ENCODE peak calls at places on chromosome 9, in seven cellular contexts. One of them, this sample, is unnamed.
A peak's percentile ranks its signal among the peaks of the same experiment; 100 is the strongest.

GRCh38 chr9:134125413-134126095 is 10.3 kb upstream of the WDR5 start:
- DNase-seq in BJ: no peak
- DNase-seq in AG09309: no peak
- DNase-seq in H7: peak; percentile 37
- DNase-seq in IMR-90: no peak
- DNase-seq in right atrium auricular region: no peak
- DNase-seq in CD8-positive, alpha-beta memory T cell: no peak
- DNase-seq in this sample: no peak

GRCh38 chr9:95506692-95507455 is 9.9 kb downstream of the PTCH1 start:
- DNase-seq in BJ: no peak
- DNase-seq in AG09309: no peak
- DNase-seq in H7: peak; percentile 74
- DNase-seq in IMR-90: peak; percentile 58
- DNase-seq in right atrium auricular region: no peak
- DNase-seq in CD8-positive, alpha-beta memory T cell: peak; percentile 60
- DNase-seq in this sample: no peak

GRCh38 chr9:99660191-99660636 is 161.5 kb upstream of the NR4A3 start:
- DNase-seq in BJ: no peak
- DNase-seq in AG09309: no peak
- DNase-seq in H7: no peak
- DNase-seq in IMR-90: no peak
- DNase-seq in right atrium auricular region: no peak
- DNase-seq in CD8-positive, alpha-beta memory T cell: no peak
- DNase-seq in this sample: no peak

GRCh38 chr9:135887585-135888050 is 19.7 kb downstream of the CAMSAP1 start:
- DNase-seq in BJ: no peak
- DNase-seq in AG09309: no peak
- DNase-seq in H7: peak; percentile 82
- DNase-seq in IMR-90: no peak
- DNase-seq in right atrium auricular region: no peak
- DNase-seq in CD8-positive, alpha-beta memory T cell: peak; percentile 62
- DNase-seq in this sample: no peak

GRCh38 chr9:119289740-119290139 is 79.5 kb downstream of the BRINP1 start:
- DNase-seq in BJ: no peak
- DNase-seq in AG09309: no peak
- DNase-seq in H7: peak; percentile 33
- DNase-seq in IMR-90: no peak
- DNase-seq in right atrium auricular region: peak; percentile 71
- DNase-seq in CD8-positive, alpha-beta memory T cell: no peak
- DNase-seq in this sample: no peak

GRCh38 chr9:133031130-133031422 is 279 bp downstream of the GTF3C5 start:
- DNase-seq in BJ: no peak
- DNase-seq in AG09309: no peak
- DNase-seq in H7: no peak
- DNase-seq in IMR-90: no peak
- DNase-seq in right atrium auricular region: no peak
- DNase-seq in CD8-positive, alpha-beta memory T cell: no peak
- DNase-seq in this sample: no peak

GRCh38 chr9:95100071-95100627 is 217.4 kb downstream of the FANCC start:
- DNase-seq in BJ: no peak
- DNase-seq in AG09309: no peak
- DNase-seq in H7: no peak
- DNase-seq in IMR-90: peak; percentile 53
- DNase-seq in right atrium auricular region: no peak
- DNase-seq in CD8-positive, alpha-beta memory T cell: no peak
- DNase-seq in this sample: no peak

GRCh38 chr9:104025109-104025508 is 69.0 kb upstream of the SMC2 start:
- DNase-seq in BJ: no peak
- DNase-seq in AG09309: no peak
- DNase-seq in H7: no peak
- DNase-seq in IMR-90: no peak
- DNase-seq in right atrium auricular region: no peak
- DNase-seq in CD8-positive, alpha-beta memory T cell: no peak
- DNase-seq in this sample: no peak

GRCh38 chr9:27272103-27272502 is 24.8 kb downstream of the EQTN start:
- DNase-seq in BJ: no peak
- DNase-seq in AG09309: no peak
- DNase-seq in H7: no peak
- DNase-seq in IMR-90: no peak
- DNase-seq in right atrium auricular region: no peak
- DNase-seq in CD8-positive, alpha-beta memory T cell: no peak
- DNase-seq in this sample: no peak

GRCh38 chr9:136283291-136284235 is 20.3 kb downstream of the CCDC187 start:
- DNase-seq in BJ: no peak
- DNase-seq in AG09309: peak; percentile 11
- DNase-seq in H7: peak; percentile 98
- DNase-seq in IMR-90: peak; percentile 52
- DNase-seq in right atrium auricular region: peak; percentile 77
- DNase-seq in CD8-positive, alpha-beta memory T cell: peak; percentile 73
- DNase-seq in this sample: peak; percentile 11

GRCh38 chr9:8351431-8351830 is 551.9 kb upstream of the DMAC1 start:
- DNase-seq in BJ: no peak
- DNase-seq in AG09309: no peak
- DNase-seq in H7: no peak
- DNase-seq in IMR-90: no peak
- DNase-seq in right atrium auricular region: no peak
- DNase-seq in CD8-positive, alpha-beta memory T cell: no peak
- DNase-seq in this sample: no peak

GRCh38 chr9:74742792-74743389 is 144.8 kb downstream of the TRPM6 start:
- DNase-seq in BJ: no peak
- DNase-seq in AG09309: no peak
- DNase-seq in H7: no peak
- DNase-seq in IMR-90: peak; percentile 24
- DNase-seq in right atrium auricular region: no peak
- DNase-seq in CD8-positive, alpha-beta memory T cell: no peak
- DNase-seq in this sample: peak; percentile 4

GRCh38 chr9:107989544-107989943 is 500.0 kb upstream of the KLF4 start:
- DNase-seq in BJ: no peak
- DNase-seq in AG09309: peak; percentile 73
- DNase-seq in H7: no peak
- DNase-seq in IMR-90: peak; percentile 5
- DNase-seq in right atrium auricular region: peak; percentile 73
- DNase-seq in CD8-positive, alpha-beta memory T cell: no peak
- DNase-seq in this sample: no peak

GRCh38 chr9:83583151-83584014 is 39.6 kb upstream of the IDNK start:
- DNase-seq in BJ: peak; percentile 10
- DNase-seq in AG09309: no peak
- DNase-seq in H7: peak; percentile 71
- DNase-seq in IMR-90: peak; percentile 59
- DNase-seq in right atrium auricular region: peak; percentile 63
- DNase-seq in CD8-positive, alpha-beta memory T cell: no peak
- DNase-seq in this sample: peak; percentile 35

GRCh38 chr9:35835216-35835604 is 6.2 kb downstream of the TMEM8B start:
- DNase-seq in BJ: no peak
- DNase-seq in AG09309: no peak
- DNase-seq in H7: peak; percentile 81
- DNase-seq in IMR-90: no peak
- DNase-seq in right atrium auricular region: no peak
- DNase-seq in CD8-positive, alpha-beta memory T cell: no peak
- DNase-seq in this sample: no peak

GRCh38 chr9:134562146-134562753 is 79.4 kb upstream of the COL5A1 start:
- DNase-seq in BJ: no peak
- DNase-seq in AG09309: no peak
- DNase-seq in H7: no peak
- DNase-seq in IMR-90: peak; percentile 75
- DNase-seq in right atrium auricular region: no peak
- DNase-seq in CD8-positive, alpha-beta memory T cell: no peak
- DNase-seq in this sample: no peak

GRCh38 chr9:75552941-75553340 is 337.5 kb upstream of the PCSK5 start:
- DNase-seq in BJ: peak; percentile 9
- DNase-seq in AG09309: no peak
- DNase-seq in H7: no peak
- DNase-seq in IMR-90: no peak
- DNase-seq in right atrium auricular region: no peak
- DNase-seq in CD8-positive, alpha-beta memory T cell: no peak
- DNase-seq in this sample: no peak

GRCh38 chr9:18366184-18366583 is 107.8 kb upstream of the ADAMTSL1 start:
- DNase-seq in BJ: no peak
- DNase-seq in AG09309: no peak
- DNase-seq in H7: no peak
- DNase-seq in IMR-90: no peak
- DNase-seq in right atrium auricular region: no peak
- DNase-seq in CD8-positive, alpha-beta memory T cell: no peak
- DNase-seq in this sample: no peak

GRCh38 chr9:88092699-88093359 is 45.4 kb downstream of the SPATA31C2 start:
- DNase-seq in BJ: no peak
- DNase-seq in AG09309: no peak
- DNase-seq in H7: no peak
- DNase-seq in IMR-90: peak; percentile 68
- DNase-seq in right atrium auricular region: peak; percentile 74
- DNase-seq in CD8-positive, alpha-beta memory T cell: no peak
- DNase-seq in this sample: no peak

GRCh38 chr9:105064248-105065118 is 136.5 kb upstream of the ABCA1 start:
- DNase-seq in BJ: peak; percentile 90
- DNase-seq in AG09309: peak; percentile 91
- DNase-seq in H7: peak; percentile 32
- DNase-seq in IMR-90: peak; percentile 97
- DNase-seq in right atrium auricular region: peak; percentile 95
- DNase-seq in CD8-positive, alpha-beta memory T cell: no peak
- DNase-seq in this sample: peak; percentile 78

GRCh38 chr9:16367605-16368424 is 502.7 kb downstream of the BNC2 start:
- DNase-seq in BJ: peak; percentile 53
- DNase-seq in AG09309: peak; percentile 51
- DNase-seq in H7: no peak
- DNase-seq in IMR-90: peak; percentile 80
- DNase-seq in right atrium auricular region: peak; percentile 38
- DNase-seq in CD8-positive, alpha-beta memory T cell: no peak
- DNase-seq in this sample: peak; percentile 36

GRCh38 chr9:69976165-69976564 is 67.5 kb upstream of the MAMDC2 start:
- DNase-seq in BJ: peak; percentile 89
- DNase-seq in AG09309: peak; percentile 67
- DNase-seq in H7: no peak
- DNase-seq in IMR-90: peak; percentile 97
- DNase-seq in right atrium auricular region: no peak
- DNase-seq in CD8-positive, alpha-beta memory T cell: no peak
- DNase-seq in this sample: peak; percentile 94

GRCh38 chr9:83191154-83191553 is 128.2 kb upstream of the RASEF start:
- DNase-seq in BJ: no peak
- DNase-seq in AG09309: no peak
- DNase-seq in H7: no peak
- DNase-seq in IMR-90: no peak
- DNase-seq in right atrium auricular region: no peak
- DNase-seq in CD8-positive, alpha-beta memory T cell: no peak
- DNase-seq in this sample: no peak

GRCh38 chr9:84139296-84140100 is 158.9 kb downstream of the RMI1 start:
- DNase-seq in BJ: no peak
- DNase-seq in AG09309: no peak
- DNase-seq in H7: no peak
- DNase-seq in IMR-90: peak; percentile 12
- DNase-seq in right atrium auricular region: no peak
- DNase-seq in CD8-positive, alpha-beta memory T cell: no peak
- DNase-seq in this sample: peak; percentile 42

GRCh38 chr9:104961238-104961637 is 33.3 kb upstream of the ABCA1 start:
- DNase-seq in BJ: no peak
- DNase-seq in AG09309: no peak
- DNase-seq in H7: peak; percentile 84
- DNase-seq in IMR-90: peak; percentile 83
- DNase-seq in right atrium auricular region: no peak
- DNase-seq in CD8-positive, alpha-beta memory T cell: peak; percentile 55
- DNase-seq in this sample: peak; percentile 80

GRCh38 chr9:4886698-4887097 is 94.0 kb downstream of the RCL1 start:
- DNase-seq in BJ: no peak
- DNase-seq in AG09309: no peak
- DNase-seq in H7: no peak
- DNase-seq in IMR-90: no peak
- DNase-seq in right atrium auricular region: no peak
- DNase-seq in CD8-positive, alpha-beta memory T cell: no peak
- DNase-seq in this sample: no peak

DNA sequence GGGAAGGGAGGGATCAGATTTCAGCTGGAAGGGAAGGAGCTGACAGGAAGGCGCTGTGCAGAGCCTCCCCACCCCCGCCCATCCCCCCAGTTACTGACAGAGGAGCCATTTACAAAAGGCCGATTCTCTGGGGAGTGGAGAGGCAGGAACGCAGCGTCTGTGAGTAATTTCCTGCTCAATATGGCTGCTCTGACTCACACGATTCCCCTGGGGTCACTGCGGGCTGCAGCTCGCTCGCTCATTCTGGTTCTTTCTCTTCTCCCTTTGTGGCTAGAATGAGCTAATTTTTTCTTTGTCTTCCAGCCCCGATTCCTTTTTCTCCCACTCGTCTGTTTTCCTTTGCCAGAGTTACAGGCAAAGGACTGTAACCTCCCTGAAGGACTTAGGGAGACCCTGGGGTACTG is 28.8 kb downstream of the PTPA start:
- DNase-seq in BJ: peak; percentile 96
- DNase-seq in AG09309: peak; percentile 99
- DNase-seq in H7: peak; percentile 94
- DNase-seq in IMR-90: peak; percentile 100
- DNase-seq in right atrium auricular region: peak; percentile 98
- DNase-seq in CD8-positive, alpha-beta memory T cell: peak; percentile 86
- DNase-seq in this sample: peak; percentile 98
- H3K4me3 ChIP-seq in BJ: peak overlapping the region; percentile 52
- H3K4me3 ChIP-seq in AG09309: peak overlapping the region; percentile 47
- H3K4me3 ChIP-seq in H7: peak overlapping the region; percentile 33
- H3K4me3 ChIP-seq in IMR-90: peak overlapping the region; percentile 28
- H3K4me3 ChIP-seq in right atrium auricular region: peak overlapping the region; percentile 51
- H3K4me3 ChIP-seq in CD8-positive, alpha-beta memory T cell: peak overlapping the region; percentile 61
- H3K4me3 ChIP-seq in this sample: peak overlapping the region; percentile 62

GRCh38 chr9:114385412-114386181 is 2.2 kb downstream of the AKNA start:
- DNase-seq in BJ: peak; percentile 69
- DNase-seq in AG09309: peak; percentile 75
- DNase-seq in H7: no peak
- DNase-seq in IMR-90: peak; percentile 95
- DNase-seq in right atrium auricular region: peak; percentile 83
- DNase-seq in CD8-positive, alpha-beta memory T cell: peak; percentile 95
- DNase-seq in this sample: peak; percentile 83
- H3K4me3 ChIP-seq in BJ: no peak overlapping the region
- H3K4me3 ChIP-seq in AG09309: no peak overlapping the region
- H3K4me3 ChIP-seq in H7: no peak overlapping the region
- H3K4me3 ChIP-seq in IMR-90: no peak overlapping the region
- H3K4me3 ChIP-seq in right atrium auricular region: peak overlapping the region; percentile 62
- H3K4me3 ChIP-seq in CD8-positive, alpha-beta memory T cell: peak overlapping the region; percentile 98
- H3K4me3 ChIP-seq in this sample: no peak overlapping the region

GRCh38 chr9:101991926-101992325 is 253.5 kb upstream of the GRIN3A start:
- DNase-seq in BJ: no peak
- DNase-seq in AG09309: no peak
- DNase-seq in H7: no peak
- DNase-seq in IMR-90: no peak
- DNase-seq in right atrium auricular region: no peak
- DNase-seq in CD8-positive, alpha-beta memory T cell: no peak
- DNase-seq in this sample: no peak
- H3K4me3 ChIP-seq in BJ: no peak overlapping the region
- H3K4me3 ChIP-seq in AG09309: no peak overlapping the region
- H3K4me3 ChIP-seq in H7: no peak overlapping the region
- H3K4me3 ChIP-seq in IMR-90: no peak overlapping the region
- H3K4me3 ChIP-seq in right atrium auricular region: no peak overlapping the region
- H3K4me3 ChIP-seq in CD8-positive, alpha-beta memory T cell: no peak overlapping the region
- H3K4me3 ChIP-seq in this sample: no peak overlapping the region

DNA sequence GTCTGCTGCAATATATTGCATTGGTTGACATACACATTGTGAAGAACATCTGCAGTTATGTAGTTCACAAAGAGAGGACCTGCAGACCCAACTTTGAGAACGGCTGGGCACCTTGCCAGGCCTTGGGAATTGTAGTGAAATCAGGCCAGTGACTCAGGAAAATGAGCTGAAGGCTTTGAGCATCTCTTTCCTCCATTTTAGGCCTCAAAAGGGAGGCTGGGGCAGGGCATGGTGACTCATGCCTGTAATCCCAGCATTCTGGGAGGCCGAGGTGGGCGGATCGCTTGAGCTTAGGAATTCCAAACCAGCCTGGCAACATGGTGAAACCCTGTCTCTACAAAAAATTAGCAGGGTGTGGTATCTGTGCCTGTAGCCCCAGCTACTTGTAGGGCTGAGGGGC is 1.4 kb upstream of the IPPK start:
- DNase-seq in BJ: no peak
- DNase-seq in AG09309: no peak
- DNase-seq in H7: no peak
- DNase-seq in IMR-90: peak; percentile 81
- DNase-seq in right atrium auricular region: peak; percentile 62
- DNase-seq in CD8-positive, alpha-beta memory T cell: no peak
- DNase-seq in this sample: peak; percentile 63
- H3K4me3 ChIP-seq in BJ: peak overlapping the region; percentile 87
- H3K4me3 ChIP-seq in AG09309: no peak overlapping the region
- H3K4me3 ChIP-seq in H7: no peak overlapping the region
- H3K4me3 ChIP-seq in IMR-90: no peak overlapping the region
- H3K4me3 ChIP-seq in right atrium auricular region: peak overlapping the region; percentile 94
- H3K4me3 ChIP-seq in CD8-positive, alpha-beta memory T cell: peak overlapping the region; percentile 99
- H3K4me3 ChIP-seq in this sample: peak overlapping the region; percentile 76